ENCODE peak calls at places on chromosomes 5 and 9, in seven cellular contexts. Y is PC-3, O is AG04450, B is left ventricle myocardium inferior, C is breast epithelium, H is right cardiac atrium, J is IMR-90. N is an unnamed sample.

GRCh38 chr5:123512631-123513461 is 869 bp downstream of the CSNK1G3 start:
- DNase-seq in Y (peak; percentile 25), O (no peak), B (peak; percentile 31), C (no peak), H (peak; percentile 77), J (peak; percentile 30), N (peak; percentile 21)

GRCh38 chr9:72205513-72205912 is 56.3 kb downstream of the GDA start:
- DNase-seq in Y (no peak), O (no peak), B (no peak), C (no peak), H (no peak), J (no peak), N (no peak)

GRCh38 chr9:102072061-102072764 is 333.8 kb upstream of the GRIN3A start:
- DNase-seq in Y (no peak), O (no peak), B (no peak), C (no peak), H (no peak), J (no peak), N (no peak)

GRCh38 chr5:73967347-73967746 is 341.4 kb downstream of the ARHGEF28 start:
- DNase-seq in Y (no peak), O (no peak), B (no peak), C (no peak), H (no peak), J (peak; percentile 25), N (no peak)

GRCh38 chr9:14911046-14911445 is 818 bp upstream of the FREM1 start:
- DNase-seq in Y (no peak), O (no peak), B (no peak), C (no peak), H (no peak), J (no peak), N (no peak)

GRCh38 chr9:99180662-99181061 is 41.1 kb downstream of the ALG2 start:
- DNase-seq in Y (no peak), O (no peak), B (no peak), C (no peak), H (no peak), J (no peak), N (no peak)

GRCh38 chr9:109272045-109272444 is 48.8 kb downstream of the EPB41L4B start:
- DNase-seq in Y (no peak), O (no peak), B (no peak), C (no peak), H (no peak), J (no peak), N (no peak)

GRCh38 chr5:7331083-7331482 is 64.9 kb upstream of the ADCY2 start:
- DNase-seq in Y (no peak), O (no peak), B (no peak), C (no peak), H (no peak), J (no peak), N (no peak)

GRCh38 chr5:179747815-179748214 is 15.2 kb downstream of the MAML1 start:
- DNase-seq in Y (no peak), O (no peak), B (no peak), C (no peak), H (no peak), J (peak; percentile 18), N (no peak)

GRCh38 chr9:116716441-116716840 is 29.3 kb downstream of the TRIM32 start:
- DNase-seq in Y (no peak), O (no peak), B (no peak), C (no peak), H (no peak), J (no peak), N (no peak)

GRCh38 chr9:40927851-40928802 is 200.4 kb downstream of the FOXD4L6 start:
- DNase-seq in Y (no peak), O (no peak), B (no peak), C (no peak), H (no peak), J (no peak), N (no peak)
- H3K9me3 ChIP-seq in Y (no peaks in the 10 kb centered on the region), O (peaks cover 38% of the 10 kb centered on the region), B (peaks cover 92% of the 10 kb centered on the region), C (peaks cover 90% of the 10 kb centered on the region), H (peaks cover 4% of the 10 kb centered on the region), J (peaks cover 58% of the 10 kb centered on the region), N (peaks cover 54% of the 10 kb centered on the region)

GRCh38 chr5:158599132-158599531 is 500.6 kb downstream of the EBF1 start:
- DNase-seq in Y (no peak), O (no peak), B (no peak), C (no peak), H (no peak), J (peak; percentile 15), N (no peak)

GRCh38 chr5:158602981-158603380 is 496.7 kb downstream of the EBF1 start:
- DNase-seq in Y (no peak), O (no peak), B (no peak), C (no peak), H (no peak), J (no peak), N (no peak)

GRCh38 chr5:158606228-158606627 is 493.5 kb downstream of the EBF1 start:
- DNase-seq in Y (no peak), O (no peak), B (no peak), C (no peak), H (no peak), J (no peak), N (no peak)

GRCh38 chr5:158601118-158601517 is 498.6 kb downstream of the EBF1 start:
- DNase-seq in Y (no peak), O (no peak), B (no peak), C (no peak), H (no peak), J (no peak), N (no peak)

DNA sequence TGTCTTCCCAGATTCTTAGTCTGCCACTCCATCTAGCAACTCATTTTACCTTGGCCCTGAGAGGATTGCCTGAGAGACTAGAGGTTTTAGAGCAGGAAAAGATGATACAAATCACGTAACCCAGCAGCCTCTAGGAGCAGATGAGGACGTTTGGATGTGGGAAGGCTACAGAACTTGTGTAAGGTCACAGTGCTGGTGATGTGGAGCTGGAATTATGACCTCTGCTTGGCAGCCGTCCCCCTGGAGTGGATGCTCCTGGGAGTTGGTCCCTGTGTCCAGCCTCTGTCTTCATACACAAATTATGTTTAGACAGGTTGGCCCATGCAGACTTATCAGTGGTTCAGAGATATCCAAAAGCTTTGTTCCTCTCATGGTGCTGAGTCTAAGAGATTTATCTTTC is 499.0 kb downstream of the EBF1 start:
- DNase-seq in Y (no peak), O (no peak), B (no peak), C (no peak), H (no peak), J (no peak), N (no peak)
- H3K9me3 ChIP-seq in Y (no peaks in the 10 kb centered on the region), O (no peaks in the 10 kb centered on the region), B (peaks cover 15% of the 10 kb centered on the region), C (no peaks in the 10 kb centered on the region), H (no peaks in the 10 kb centered on the region), J (peaks cover 2% of the 10 kb centered on the region), N (no peaks in the 10 kb centered on the region)

GRCh38 chr5:141326088-141326854 is 4.0 kb upstream of the PCDHGA1 start:
- DNase-seq in Y (peak; percentile 4), O (peak; percentile 49), B (peak; percentile 74), C (no peak), H (peak; percentile 83), J (peak; percentile 82), N (peak; percentile 50)

GRCh38 chr5:141319699-141320098 is 885 bp downstream of the TAF7 start:
- DNase-seq in Y (no peak), O (no peak), B (no peak), C (no peak), H (no peak), J (no peak), N (no peak)

GRCh38 chr5:141319202-141319601 is 1.4 kb downstream of the TAF7 start:
- DNase-seq in Y (no peak), O (no peak), B (no peak), C (no peak), H (no peak), J (no peak), N (no peak)

GRCh38 chr5:141322261-141322660 is 1.7 kb upstream of the TAF7 start:
- DNase-seq in Y (no peak), O (no peak), B (no peak), C (no peak), H (no peak), J (no peak), N (no peak)

DNA sequence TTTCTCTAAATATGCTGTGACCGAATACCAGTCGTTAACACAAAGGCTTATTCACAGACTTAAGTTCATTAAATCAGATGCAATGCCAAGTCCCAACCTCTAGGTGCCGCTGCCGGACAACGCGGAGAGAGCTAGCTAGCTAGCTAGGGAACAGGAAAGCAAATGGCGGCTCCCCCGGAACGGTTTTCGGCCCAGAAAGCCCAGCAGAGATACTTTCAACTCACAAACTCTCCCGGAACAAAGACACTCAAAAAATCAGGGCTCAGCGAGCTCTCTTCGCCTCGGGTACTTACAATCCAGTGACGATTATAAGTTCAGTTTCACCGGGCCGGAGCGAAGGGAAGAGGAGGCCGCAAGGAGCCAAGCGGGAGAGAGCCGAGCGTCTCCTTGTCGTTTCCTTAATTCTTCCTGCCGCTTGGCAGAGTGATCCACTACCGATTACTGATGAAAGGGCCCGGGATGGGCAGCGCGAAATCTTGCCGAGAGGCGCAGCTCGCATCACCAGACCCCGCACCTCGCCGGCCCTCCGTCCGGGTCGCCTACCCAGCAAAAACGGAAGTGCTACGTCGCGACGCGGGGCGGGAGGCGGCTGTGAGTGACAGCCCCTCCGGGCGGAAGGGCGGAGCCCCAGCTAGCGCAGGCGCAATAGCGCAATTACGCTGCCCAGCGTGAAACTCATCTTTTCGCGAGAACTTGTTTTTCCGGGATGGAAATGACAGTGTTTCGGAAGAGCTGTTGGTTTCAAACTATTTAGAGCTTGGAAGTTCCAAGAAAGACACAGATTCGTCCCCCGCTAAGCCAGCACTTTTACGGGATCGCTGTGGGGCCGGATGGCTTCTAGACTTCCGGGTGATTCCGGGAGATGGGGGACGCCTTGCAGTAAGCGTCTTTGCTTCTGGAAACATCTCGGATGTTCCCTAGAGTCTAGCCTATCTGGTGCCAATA is at the start of gene TAF7:
- DNase-seq in Y (peak; percentile 85), O (peak; percentile 84), B (peak; percentile 89), C (peak; percentile 82), H (peak; percentile 97), J (peak; percentile 92), N (peak; percentile 83)
- H3K9me3 ChIP-seq in Y (peaks cover 38% of the 10 kb centered on the region), O (peaks cover 48% of the 10 kb centered on the region), B (peaks cover 60% of the 10 kb centered on the region), C (peaks cover 81% of the 10 kb centered on the region), H (peaks cover 8% of the 10 kb centered on the region), J (peaks cover 41% of the 10 kb centered on the region), N (peaks cover 30% of the 10 kb centered on the region)

DNA sequence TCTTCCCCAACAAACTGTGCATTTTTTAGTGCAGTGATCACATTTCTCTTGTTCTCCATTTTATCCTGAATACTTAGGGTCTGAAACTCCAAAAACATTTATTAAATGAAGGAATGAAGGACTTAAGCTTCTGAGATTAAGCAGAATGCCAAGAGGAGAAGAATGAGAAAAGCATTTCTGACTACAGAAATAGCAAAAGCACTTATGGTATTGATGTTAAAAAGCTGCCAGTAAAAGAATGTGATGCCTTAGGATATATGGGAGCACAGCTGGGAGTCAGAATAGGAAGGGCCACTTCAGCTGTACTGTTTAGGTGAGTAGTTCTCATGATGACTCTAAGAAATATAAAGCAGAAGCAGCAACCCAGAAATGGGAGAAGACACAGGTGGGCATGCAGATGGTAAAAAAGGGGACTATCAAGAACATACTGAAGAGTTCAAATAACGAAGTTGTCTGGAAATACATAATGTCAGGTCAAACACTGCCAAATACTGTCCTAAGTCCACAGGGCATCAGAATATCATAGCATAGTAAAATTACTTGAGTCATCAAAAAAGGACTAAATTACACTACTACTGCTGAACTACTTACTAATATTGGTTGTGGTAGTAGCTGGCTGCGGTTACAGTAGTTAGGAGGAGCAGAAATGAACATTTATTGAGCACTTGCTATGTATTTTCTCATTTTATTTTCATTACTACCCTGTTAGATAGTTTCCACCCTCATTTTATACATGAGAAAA is 132.7 kb downstream of the MAPKAP1 start:
- DNase-seq in Y (no peak), O (no peak), B (no peak), C (no peak), H (no peak), J (no peak), N (no peak)
- H3K9me3 ChIP-seq in Y (no peaks in the 10 kb centered on the region), O (peaks cover 4% of the 10 kb centered on the region), B (peaks cover 16% of the 10 kb centered on the region), C (peaks cover 12% of the 10 kb centered on the region), H (no peaks in the 10 kb centered on the region), J (no peaks in the 10 kb centered on the region), N (no peaks in the 10 kb centered on the region)

N was measured in T-helper 17 cell.